ENCODE peak calls at places on chromosomes 16 and 17, in six cellular contexts. One of them, this sample, is unnamed. For H3K27me3, the result is how much of the 10 kb centered on the place peaks cover.

GRCh38 chr16:71626858-71627213 is 852 bp downstream of the MARVELD3 start:
- DNase-seq in sigmoid colon: no peak
- DNase-seq in ovary: peak
- DNase-seq in PC-9: peak
- DNase-seq in CD4-positive, alpha-beta T cell: no peak
- DNase-seq in brain microvascular endothelial cell: no peak
- DNase-seq in this sample: no peak

GRCh38 chr16:77169650-77170236 is 21.2 kb upstream of the MON1B start:
- DNase-seq in CD4-positive, alpha-beta T cell: peak
- DNase-seq in sigmoid colon: no peak
- DNase-seq in PC-9: peak
- DNase-seq in ovary: no peak
- DNase-seq in brain microvascular endothelial cell: peak
- DNase-seq in this sample: peak

GRCh38 chr17:27751622-27752490 is 48.5 kb downstream of the NOS2 start:
- DNase-seq in ovary: peak
- DNase-seq in CD4-positive, alpha-beta T cell: no peak
- DNase-seq in sigmoid colon: no peak
- DNase-seq in PC-9: no peak
- DNase-seq in brain microvascular endothelial cell: no peak
- DNase-seq in this sample: peak

GRCh38 chr17:68777856-68778694 is 176.9 kb upstream of the FAM20A start:
- DNase-seq in brain microvascular endothelial cell: no peak
- DNase-seq in sigmoid colon: no peak
- DNase-seq in PC-9: no peak
- DNase-seq in ovary: no peak
- DNase-seq in CD4-positive, alpha-beta T cell: no peak
- DNase-seq in this sample: no peak

GRCh38 chr16:84286568-84287220 is 8.0 kb upstream of the WFDC1 start:
- DNase-seq in ovary: peak
- DNase-seq in brain microvascular endothelial cell: peak
- DNase-seq in CD4-positive, alpha-beta T cell: no peak
- DNase-seq in sigmoid colon: peak
- DNase-seq in PC-9: no peak
- DNase-seq in this sample: no peak

GRCh38 chr16:54507091-54507490 is 220.5 kb upstream of the IRX3 start:
- DNase-seq in CD4-positive, alpha-beta T cell: no peak
- DNase-seq in sigmoid colon: no peak
- DNase-seq in PC-9: no peak
- DNase-seq in ovary: no peak
- DNase-seq in brain microvascular endothelial cell: no peak
- DNase-seq in this sample: no peak

GRCh38 chr17:66849851-66850580 is 15.1 kb downstream of the CACNG5 start:
- DNase-seq in CD4-positive, alpha-beta T cell: no peak
- DNase-seq in brain microvascular endothelial cell: no peak
- DNase-seq in PC-9: no peak
- DNase-seq in sigmoid colon: no peak
- DNase-seq in ovary: no peak
- DNase-seq in this sample: no peak

GRCh38 chr17:13480877-13481276 is 120.9 kb downstream of the HS3ST3A1 start:
- DNase-seq in ovary: no peak
- DNase-seq in PC-9: no peak
- DNase-seq in sigmoid colon: no peak
- DNase-seq in CD4-positive, alpha-beta T cell: no peak
- DNase-seq in brain microvascular endothelial cell: no peak
- DNase-seq in this sample: no peak

GRCh38 chr16:2365895-2366294 is 25.4 kb upstream of the ABCA3 start:
- DNase-seq in ovary: no peak
- DNase-seq in CD4-positive, alpha-beta T cell: no peak
- DNase-seq in sigmoid colon: no peak
- DNase-seq in PC-9: no peak
- DNase-seq in brain microvascular endothelial cell: peak
- DNase-seq in this sample: no peak

GRCh38 chr16:29675811-29676643 is 3.0 kb upstream of the QPRT start:
- DNase-seq in CD4-positive, alpha-beta T cell: no peak
- DNase-seq in ovary: no peak
- DNase-seq in PC-9: no peak
- DNase-seq in brain microvascular endothelial cell: peak
- DNase-seq in sigmoid colon: no peak
- DNase-seq in this sample: no peak

GRCh38 chr17:14746784-14747575 is 446.1 kb downstream of the HS3ST3B1 start:
- DNase-seq in PC-9: no peak
- DNase-seq in brain microvascular endothelial cell: no peak
- DNase-seq in sigmoid colon: no peak
- DNase-seq in ovary: no peak
- DNase-seq in CD4-positive, alpha-beta T cell: no peak
- DNase-seq in this sample: no peak

GRCh38 chr16:28839899-28840298 is 6.2 kb downstream of the TUFM start:
- DNase-seq in brain microvascular endothelial cell: no peak
- DNase-seq in CD4-positive, alpha-beta T cell: no peak
- DNase-seq in sigmoid colon: no peak
- DNase-seq in ovary: no peak
- DNase-seq in PC-9: no peak
- DNase-seq in this sample: no peak

GRCh38 chr17:42270596-42270995 is 5.6 kb downstream of the STAT5B start:
- DNase-seq in CD4-positive, alpha-beta T cell: no peak
- DNase-seq in PC-9: no peak
- DNase-seq in sigmoid colon: no peak
- DNase-seq in brain microvascular endothelial cell: no peak
- DNase-seq in ovary: no peak
- DNase-seq in this sample: no peak

GRCh38 chr16:66927918-66928649 is 2.7 kb upstream of the RRAD start:
- DNase-seq in ovary: no peak
- DNase-seq in CD4-positive, alpha-beta T cell: no peak
- DNase-seq in PC-9: peak
- DNase-seq in sigmoid colon: no peak
- DNase-seq in brain microvascular endothelial cell: peak
- DNase-seq in this sample: no peak

GRCh38 chr16:66228791-66229190 is 137.7 kb upstream of the CDH5 start:
- DNase-seq in ovary: peak
- DNase-seq in brain microvascular endothelial cell: no peak
- DNase-seq in PC-9: no peak
- DNase-seq in sigmoid colon: peak
- DNase-seq in CD4-positive, alpha-beta T cell: no peak
- DNase-seq in this sample: no peak

DNA sequence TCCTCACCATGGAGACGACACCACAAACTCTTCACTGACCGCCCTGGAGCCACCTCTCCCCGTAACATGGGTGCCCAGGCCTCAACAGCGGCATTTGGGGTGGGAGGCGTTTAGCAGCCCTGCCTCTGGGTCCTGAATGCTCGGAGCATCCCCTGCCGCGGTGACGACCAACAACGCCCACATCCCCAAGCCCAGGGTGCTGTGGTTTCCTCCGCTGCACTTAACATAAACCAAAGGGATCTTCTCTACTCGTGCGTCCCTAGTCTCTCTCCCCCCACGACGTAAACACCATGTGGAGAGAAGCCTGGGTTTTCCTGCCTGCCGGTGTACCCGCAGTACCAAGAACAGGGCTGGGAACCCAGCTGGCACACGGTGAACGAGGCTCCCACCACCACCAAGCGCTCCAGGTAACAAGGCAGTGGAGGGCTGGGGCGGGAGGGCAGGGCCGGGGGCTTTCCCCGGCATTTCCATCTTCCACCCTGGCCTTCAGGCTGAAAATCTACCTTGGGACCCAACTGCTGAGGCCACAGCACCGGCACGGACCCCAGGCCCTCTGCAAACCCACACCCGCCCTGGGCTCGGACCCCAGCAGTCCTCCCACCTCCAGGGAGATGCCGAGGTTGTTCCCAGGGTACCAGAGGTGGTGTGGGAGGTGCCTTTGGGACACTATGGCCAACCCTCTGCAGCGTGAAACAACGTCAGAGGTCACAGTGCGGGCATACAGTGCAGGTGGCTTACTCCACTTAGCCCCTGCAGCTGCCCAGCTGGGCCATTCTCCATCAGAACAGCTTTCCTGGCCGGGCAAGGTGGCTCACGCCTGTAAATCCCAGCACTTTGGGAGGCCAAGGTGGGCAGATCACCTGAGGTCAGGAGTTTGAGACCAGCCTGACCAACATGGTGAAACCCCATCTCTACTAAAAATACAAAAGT is 54.3 kb downstream of the TIMM22 start:
- DNase-seq in CD4-positive, alpha-beta T cell: no peak
- DNase-seq in sigmoid colon: no peak
- DNase-seq in ovary: no peak
- DNase-seq in brain microvascular endothelial cell: no peak
- DNase-seq in PC-9: no peak
- DNase-seq in this sample: no peak
- TF ChIP-seq CTCF in CD4-positive, alpha-beta T cell: no peak
- TF ChIP-seq CTCF in sigmoid colon: no peak
- TF ChIP-seq CTCF in ovary: no peak
- TF ChIP-seq CTCF in brain microvascular endothelial cell: no peak
- TF ChIP-seq CTCF in PC-9: no peak
- TF ChIP-seq CTCF in this sample: no peak

DNA sequence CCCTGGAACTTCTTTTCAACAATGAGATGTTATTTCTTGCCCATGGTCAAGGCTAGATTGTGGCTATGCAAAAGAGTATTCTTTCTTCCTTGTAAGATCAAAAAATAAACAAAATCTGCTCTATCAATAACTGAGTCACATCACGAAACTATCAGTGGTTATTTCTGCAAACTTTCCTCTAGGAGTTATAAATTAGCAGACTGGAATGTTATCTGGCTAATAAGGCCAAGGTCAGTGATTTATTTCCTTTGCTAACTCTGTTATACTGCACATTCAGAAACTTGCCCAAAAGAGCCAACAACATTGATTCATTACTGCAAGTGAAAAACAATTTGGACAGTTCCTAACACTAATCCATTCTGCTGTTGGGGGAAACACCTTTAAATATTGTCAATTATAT is 5.0 kb downstream of the ARL6IP1 start:
- DNase-seq in CD4-positive, alpha-beta T cell: no peak
- DNase-seq in ovary: no peak
- DNase-seq in brain microvascular endothelial cell: no peak
- DNase-seq in PC-9: no peak
- DNase-seq in sigmoid colon: no peak
- DNase-seq in this sample: no peak
- H3K27me3 ChIP-seq in CD4-positive, alpha-beta T cell: under half
- H3K27me3 ChIP-seq in ovary: under half
- H3K27me3 ChIP-seq in brain microvascular endothelial cell: under half
- H3K27me3 ChIP-seq in PC-9: under half
- H3K27me3 ChIP-seq in sigmoid colon: under half
- H3K27me3 ChIP-seq in this sample: under half

DNA sequence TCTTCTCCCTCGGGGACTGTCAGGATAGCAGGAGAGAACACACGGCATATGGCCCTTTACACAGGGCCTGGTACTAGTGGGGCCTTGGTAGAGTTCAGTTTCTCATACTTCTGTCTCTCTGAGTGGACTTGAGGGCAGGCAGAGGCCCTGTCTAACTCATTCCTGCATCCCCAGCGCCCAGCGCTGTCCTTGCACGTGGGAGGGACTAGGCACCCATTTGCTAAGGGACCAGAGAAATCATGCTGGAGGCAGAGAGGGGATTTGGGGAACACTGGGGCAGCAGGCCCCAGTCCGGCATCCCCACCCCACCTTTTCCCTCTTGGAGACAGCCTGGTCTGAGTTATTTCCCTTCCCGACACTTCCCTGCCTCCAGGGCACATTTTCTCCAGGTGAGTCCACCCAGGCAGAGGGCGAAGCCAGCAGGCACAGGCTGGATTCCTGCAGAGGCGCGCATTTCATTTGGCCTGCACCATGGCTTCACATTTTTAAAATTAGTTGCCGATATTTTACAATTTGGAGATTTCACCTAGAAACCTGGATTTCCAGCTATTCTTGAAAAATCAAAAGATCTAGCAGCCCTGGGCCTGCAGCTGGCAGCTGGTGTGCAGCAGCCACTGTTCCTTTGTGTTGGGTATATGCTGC is 9.7 kb upstream of the NKD1 start:
- DNase-seq in brain microvascular endothelial cell: no peak
- DNase-seq in CD4-positive, alpha-beta T cell: no peak
- DNase-seq in PC-9: peak
- DNase-seq in ovary: no peak
- DNase-seq in sigmoid colon: no peak
- DNase-seq in this sample: no peak
- TF ChIP-seq CTCF in brain microvascular endothelial cell: no peak
- TF ChIP-seq CTCF in CD4-positive, alpha-beta T cell: no peak
- TF ChIP-seq CTCF in PC-9: no peak
- TF ChIP-seq CTCF in ovary: no peak
- TF ChIP-seq CTCF in sigmoid colon: no peak
- TF ChIP-seq CTCF in this sample: no peak

GRCh38 chr17:79154446-79154845 is 79.8 kb downstream of the ENGASE start:
- DNase-seq in sigmoid colon: no peak
- DNase-seq in PC-9: no peak
- DNase-seq in brain microvascular endothelial cell: no peak
- DNase-seq in CD4-positive, alpha-beta T cell: no peak
- DNase-seq in ovary: no peak
- DNase-seq in this sample: no peak

GRCh38 chr17:79154951-79155557 is 80.4 kb downstream of the ENGASE start:
- DNase-seq in brain microvascular endothelial cell: no peak
- DNase-seq in PC-9: no peak
- DNase-seq in ovary: no peak
- DNase-seq in CD4-positive, alpha-beta T cell: no peak
- DNase-seq in sigmoid colon: no peak
- DNase-seq in this sample: no peak

GRCh38 chr17:79153367-79154130 is 78.9 kb downstream of the ENGASE start:
- DNase-seq in brain microvascular endothelial cell: no peak
- DNase-seq in CD4-positive, alpha-beta T cell: no peak
- DNase-seq in ovary: no peak
- DNase-seq in PC-9: no peak
- DNase-seq in sigmoid colon: no peak
- DNase-seq in this sample: no peak

GRCh38 chr17:79150799-79151198 is 76.2 kb downstream of the ENGASE start:
- DNase-seq in sigmoid colon: no peak
- DNase-seq in CD4-positive, alpha-beta T cell: no peak
- DNase-seq in ovary: no peak
- DNase-seq in PC-9: no peak
- DNase-seq in brain microvascular endothelial cell: no peak
- DNase-seq in this sample: no peak

GRCh38 chr17:79152636-79153035 is 78.0 kb downstream of the ENGASE start:
- DNase-seq in PC-9: no peak
- DNase-seq in sigmoid colon: no peak
- DNase-seq in ovary: no peak
- DNase-seq in brain microvascular endothelial cell: no peak
- DNase-seq in CD4-positive, alpha-beta T cell: no peak
- DNase-seq in this sample: no peak
- H3K27me3 ChIP-seq in PC-9: half or more
- H3K27me3 ChIP-seq in sigmoid colon: under half
- H3K27me3 ChIP-seq in ovary: under half
- H3K27me3 ChIP-seq in brain microvascular endothelial cell: under half
- H3K27me3 ChIP-seq in CD4-positive, alpha-beta T cell: under half
- H3K27me3 ChIP-seq in this sample: under half

GRCh38 chr16:8921626-8921984 is 39.5 kb downstream of the LITAFD start:
- DNase-seq in CD4-positive, alpha-beta T cell: no peak
- DNase-seq in brain microvascular endothelial cell: no peak
- DNase-seq in sigmoid colon: no peak
- DNase-seq in ovary: no peak
- DNase-seq in PC-9: no peak
- DNase-seq in this sample: no peak

GRCh38 chr16:8919934-8920465 is 37.8 kb downstream of the LITAFD start:
- DNase-seq in brain microvascular endothelial cell: no peak
- DNase-seq in PC-9: no peak
- DNase-seq in CD4-positive, alpha-beta T cell: no peak
- DNase-seq in ovary: no peak
- DNase-seq in sigmoid colon: no peak
- DNase-seq in this sample: no peak

GRCh38 chr16:8919089-8919933 is 37.2 kb downstream of the LITAFD start:
- DNase-seq in sigmoid colon: no peak
- DNase-seq in PC-9: no peak
- DNase-seq in brain microvascular endothelial cell: no peak
- DNase-seq in ovary: no peak
- DNase-seq in CD4-positive, alpha-beta T cell: no peak
- DNase-seq in this sample: no peak

GRCh38 chr16:8923199-8923598 is 40.5 kb downstream of the USP7 start:
- DNase-seq in ovary: no peak
- DNase-seq in PC-9: no peak
- DNase-seq in sigmoid colon: no peak
- DNase-seq in CD4-positive, alpha-beta T cell: no peak
- DNase-seq in brain microvascular endothelial cell: no peak
- DNase-seq in this sample: no peak

GRCh38 chr16:8920676-8921625 is 38.8 kb downstream of the LITAFD start:
- DNase-seq in CD4-positive, alpha-beta T cell: no peak
- DNase-seq in sigmoid colon: no peak
- DNase-seq in ovary: no peak
- DNase-seq in brain microvascular endothelial cell: no peak
- DNase-seq in PC-9: no peak
- DNase-seq in this sample: no peak
- TF ChIP-seq CTCF in CD4-positive, alpha-beta T cell: no peak
- TF ChIP-seq CTCF in sigmoid colon: no peak
- TF ChIP-seq CTCF in ovary: no peak
- TF ChIP-seq CTCF in brain microvascular endothelial cell: no peak
- TF ChIP-seq CTCF in PC-9: no peak
- TF ChIP-seq CTCF in this sample: no peak

This sample was measured in WERI-Rb-1.